ENCODE peak calls at places on chromosomes 4 and X, in eight cellular contexts. One of them, this sample, is unnamed.

GRCh38 chrX:123731987-123732678 is 719 bp downstream of the THOC2 start:
- DNase-seq in fibroblast of lung: peak; percentile 34
- DNase-seq in HT-29: peak; percentile 52
- DNase-seq in esophagus muscularis mucosa: no peak
- DNase-seq in activated T-cell treated with anti-CD3 and anti-CD28 coated beads for 1 hour: no peak
- DNase-seq in hippocampal formation: no peak
- DNase-seq in cardiac muscle cell: peak; percentile 40
- DNase-seq in fibroblast of mammary gland: no peak
- DNase-seq in this sample: no peak

GRCh38 chr4:55635760-55636621 is at the start of gene NMU:
- DNase-seq in fibroblast of lung: no peak
- DNase-seq in HT-29: peak; percentile 61
- DNase-seq in esophagus muscularis mucosa: no peak
- DNase-seq in activated T-cell treated with anti-CD3 and anti-CD28 coated beads for 1 hour: no peak
- DNase-seq in hippocampal formation: no peak
- DNase-seq in cardiac muscle cell: peak; percentile 8
- DNase-seq in fibroblast of mammary gland: peak; percentile 14
- DNase-seq in this sample: no peak

GRCh38 chr4:164847967-164848649 is 28.9 kb upstream of the APELA start:
- DNase-seq in fibroblast of lung: no peak
- DNase-seq in HT-29: no peak
- DNase-seq in esophagus muscularis mucosa: no peak
- DNase-seq in activated T-cell treated with anti-CD3 and anti-CD28 coated beads for 1 hour: no peak
- DNase-seq in hippocampal formation: no peak
- DNase-seq in cardiac muscle cell: no peak
- DNase-seq in fibroblast of mammary gland: no peak
- DNase-seq in this sample: no peak

GRCh38 chr4:174352405-174352804 is 68.7 kb downstream of the CEP44 start:
- DNase-seq in fibroblast of lung: no peak
- DNase-seq in HT-29: no peak
- DNase-seq in esophagus muscularis mucosa: no peak
- DNase-seq in activated T-cell treated with anti-CD3 and anti-CD28 coated beads for 1 hour: no peak
- DNase-seq in hippocampal formation: no peak
- DNase-seq in cardiac muscle cell: no peak
- DNase-seq in fibroblast of mammary gland: no peak
- DNase-seq in this sample: no peak

GRCh38 chr4:150209140-150209829 is 131.0 kb downstream of the DCLK2 start:
- DNase-seq in fibroblast of lung: peak; percentile 76
- DNase-seq in HT-29: peak; percentile 71
- DNase-seq in esophagus muscularis mucosa: no peak
- DNase-seq in activated T-cell treated with anti-CD3 and anti-CD28 coated beads for 1 hour: no peak
- DNase-seq in hippocampal formation: no peak
- DNase-seq in cardiac muscle cell: peak; percentile 83
- DNase-seq in fibroblast of mammary gland: peak; percentile 76
- DNase-seq in this sample: no peak

GRCh38 chr4:176156656-176157055 is 38.7 kb downstream of the SPATA4 start:
- DNase-seq in fibroblast of lung: peak; percentile 43
- DNase-seq in HT-29: no peak
- DNase-seq in esophagus muscularis mucosa: no peak
- DNase-seq in activated T-cell treated with anti-CD3 and anti-CD28 coated beads for 1 hour: no peak
- DNase-seq in hippocampal formation: no peak
- DNase-seq in cardiac muscle cell: peak; percentile 54
- DNase-seq in fibroblast of mammary gland: peak; percentile 55
- DNase-seq in this sample: no peak

GRCh38 chrX:65997978-65998717 is 41.7 kb downstream of the VSIG4 start:
- DNase-seq in fibroblast of lung: no peak
- DNase-seq in HT-29: no peak
- DNase-seq in esophagus muscularis mucosa: no peak
- DNase-seq in activated T-cell treated with anti-CD3 and anti-CD28 coated beads for 1 hour: no peak
- DNase-seq in hippocampal formation: no peak
- DNase-seq in cardiac muscle cell: no peak
- DNase-seq in fibroblast of mammary gland: no peak
- DNase-seq in this sample: no peak

GRCh38 chr4:77582151-77582550 is 23.5 kb upstream of the CXCL13 start:
- DNase-seq in fibroblast of lung: no peak
- DNase-seq in HT-29: no peak
- DNase-seq in esophagus muscularis mucosa: no peak
- DNase-seq in activated T-cell treated with anti-CD3 and anti-CD28 coated beads for 1 hour: no peak
- DNase-seq in hippocampal formation: no peak
- DNase-seq in cardiac muscle cell: no peak
- DNase-seq in fibroblast of mammary gland: peak; percentile 40
- DNase-seq in this sample: no peak

GRCh38 chr4:183527326-183527725 is 22.5 kb downstream of the ING2 start:
- DNase-seq in fibroblast of lung: no peak
- DNase-seq in HT-29: no peak
- DNase-seq in esophagus muscularis mucosa: no peak
- DNase-seq in activated T-cell treated with anti-CD3 and anti-CD28 coated beads for 1 hour: no peak
- DNase-seq in hippocampal formation: no peak
- DNase-seq in cardiac muscle cell: no peak
- DNase-seq in fibroblast of mammary gland: no peak
- DNase-seq in this sample: no peak

GRCh38 chr4:147786031-147786430 is 54.1 kb downstream of the ARHGAP10 start:
- DNase-seq in fibroblast of lung: no peak
- DNase-seq in HT-29: no peak
- DNase-seq in esophagus muscularis mucosa: no peak
- DNase-seq in activated T-cell treated with anti-CD3 and anti-CD28 coated beads for 1 hour: no peak
- DNase-seq in hippocampal formation: no peak
- DNase-seq in cardiac muscle cell: no peak
- DNase-seq in fibroblast of mammary gland: no peak
- DNase-seq in this sample: no peak

GRCh38 chr4:169410839-169411770 is 140.3 kb upstream of the SH3RF1 start:
- DNase-seq in fibroblast of lung: peak; percentile 67
- DNase-seq in HT-29: peak; percentile 24
- DNase-seq in esophagus muscularis mucosa: no peak
- DNase-seq in activated T-cell treated with anti-CD3 and anti-CD28 coated beads for 1 hour: no peak
- DNase-seq in hippocampal formation: peak; percentile 12
- DNase-seq in cardiac muscle cell: peak; percentile 54
- DNase-seq in fibroblast of mammary gland: peak; percentile 51
- DNase-seq in this sample: peak; percentile 11

GRCh38 chrX:68375803-68376202 is 57.5 kb downstream of the OPHN1 start:
- DNase-seq in fibroblast of lung: no peak
- DNase-seq in HT-29: no peak
- DNase-seq in esophagus muscularis mucosa: no peak
- DNase-seq in activated T-cell treated with anti-CD3 and anti-CD28 coated beads for 1 hour: no peak
- DNase-seq in hippocampal formation: no peak
- DNase-seq in cardiac muscle cell: no peak
- DNase-seq in fibroblast of mammary gland: no peak
- DNase-seq in this sample: no peak

GRCh38 chr4:88333741-88334405 is 44.8 kb upstream of the HERC6 start:
- DNase-seq in fibroblast of lung: peak; percentile 87
- DNase-seq in HT-29: no peak
- DNase-seq in esophagus muscularis mucosa: peak; percentile 91
- DNase-seq in activated T-cell treated with anti-CD3 and anti-CD28 coated beads for 1 hour: no peak
- DNase-seq in hippocampal formation: no peak
- DNase-seq in cardiac muscle cell: peak; percentile 79
- DNase-seq in fibroblast of mammary gland: peak; percentile 94
- DNase-seq in this sample: no peak

GRCh38 chr4:23788460-23788859 is 101.4 kb downstream of the PPARGC1A start:
- DNase-seq in fibroblast of lung: peak; percentile 40
- DNase-seq in HT-29: peak; percentile 5
- DNase-seq in esophagus muscularis mucosa: no peak
- DNase-seq in activated T-cell treated with anti-CD3 and anti-CD28 coated beads for 1 hour: no peak
- DNase-seq in hippocampal formation: no peak
- DNase-seq in cardiac muscle cell: peak; percentile 6
- DNase-seq in fibroblast of mammary gland: peak; percentile 33
- DNase-seq in this sample: no peak

GRCh38 chrX:10900585-10901289 is 210.4 kb upstream of the HCCS start:
- DNase-seq in fibroblast of lung: peak; percentile 47
- DNase-seq in HT-29: peak; percentile 37
- DNase-seq in esophagus muscularis mucosa: no peak
- DNase-seq in activated T-cell treated with anti-CD3 and anti-CD28 coated beads for 1 hour: no peak
- DNase-seq in hippocampal formation: no peak
- DNase-seq in cardiac muscle cell: peak; percentile 40
- DNase-seq in fibroblast of mammary gland: peak; percentile 62
- DNase-seq in this sample: no peak

This sample was measured in effector CD8-positive, alpha-beta T cell.